ENCODE peak calls at places on chromosomes 5 and 9, in four cellular contexts. N is transverse colon, M is HCT116, G is stomach. V is an unnamed sample.

GRCh38 chr9:114906922-114907571 is 23.3 kb downstream of the TNFSF8 start:
- DNase-seq in N (no peak), G (no peak), M (peak), V (no peak)

GRCh38 chr5:112689510-112689909 is 48.2 kb upstream of the APC start:
- DNase-seq in N (no peak), M (no peak), G (no peak), V (no peak)

GRCh38 chr5:55969956-55970355 is 24.8 kb downstream of the IL6ST start:
- DNase-seq in M (no peak), N (no peak), G (no peak), V (no peak)

GRCh38 chr9:101029300-101030021 is 934 bp downstream of the PLPPR1 start:
- DNase-seq in M (no peak), N (no peak), G (no peak), V (no peak)

GRCh38 chr9:130601100-130601499 is 21.7 kb downstream of the FUBP3 start:
- DNase-seq in N (no peak), G (no peak), M (no peak), V (no peak)

GRCh38 chr9:91089405-91090131 is 272.1 kb downstream of the AUH start:
- DNase-seq in N (peak), M (no peak), G (peak), V (no peak)

GRCh38 chr5:33231935-33232334 is 208.8 kb upstream of the TARS1 start:
- DNase-seq in N (no peak), G (no peak), M (no peak), V (no peak)

GRCh38 chr9:17587113-17587512 is 8.2 kb downstream of the SH3GL2 start:
- DNase-seq in N (no peak), M (no peak), G (no peak), V (no peak)

GRCh38 chr5:124889522-124889828 is 143.0 kb upstream of the ZNF608 start:
- DNase-seq in N (no peak), G (no peak), M (no peak), V (no peak)

GRCh38 chr9:75152416-75152815 is 64.1 kb downstream of the OSTF1 start:
- DNase-seq in G (no peak), M (no peak), N (no peak), V (no peak)

GRCh38 chr9:94891183-94891582 is 164.7 kb downstream of the AOPEP start:
- DNase-seq in M (no peak), G (no peak), N (no peak), V (no peak)

GRCh38 chr9:5352637-5353248 is 13.1 kb upstream of the RLN1 start:
- DNase-seq in M (no peak), G (no peak), N (no peak), V (no peak)

GRCh38 chr5:120326651-120327050 is 137.4 kb upstream of the PRR16 start:
- DNase-seq in N (no peak), M (no peak), G (no peak), V (no peak)

GRCh38 chr5:38193015-38193581 is 65.3 kb upstream of the EGFLAM start:
- DNase-seq in N (peak), M (peak), G (peak), V (peak)

GRCh38 chr5:165055476-165055875 is 1550.1 kb downstream of the MAT2B start:
- DNase-seq in M (no peak), G (no peak), N (no peak), V (no peak)

DNA sequence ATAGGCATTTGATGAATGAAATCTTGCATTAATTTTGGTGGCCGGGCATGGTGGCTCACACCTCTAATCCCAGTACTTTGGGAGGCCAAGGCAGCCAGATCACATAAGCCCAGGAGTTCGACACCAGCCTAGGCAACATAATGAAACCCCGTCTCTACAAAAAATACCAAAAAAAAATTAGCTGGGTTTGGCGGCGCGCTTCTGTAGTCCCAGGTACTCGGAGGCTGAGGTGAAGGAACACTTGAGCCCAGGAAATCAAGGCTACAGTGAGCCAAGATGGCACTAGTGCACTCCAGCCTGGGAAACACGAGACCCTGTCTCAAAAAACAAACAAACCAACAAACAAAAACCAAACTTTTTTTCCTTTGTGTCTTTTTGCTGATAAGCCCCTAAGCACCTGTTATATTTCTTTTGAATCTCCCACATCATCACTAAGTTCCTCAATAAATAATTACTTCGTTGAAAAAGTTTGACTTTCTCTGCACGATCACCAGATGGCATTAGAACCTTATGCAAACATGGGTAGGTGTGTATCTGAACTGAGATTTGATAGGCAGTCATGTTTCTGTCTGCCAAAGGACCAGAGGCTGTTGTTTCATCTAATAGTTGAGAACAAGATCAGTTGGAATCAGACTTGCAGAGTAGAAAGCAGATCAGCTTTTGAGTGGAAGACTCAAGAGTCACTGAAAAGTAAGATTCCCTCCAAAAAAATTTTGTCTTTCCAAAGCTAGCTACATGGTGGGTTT is 5.5 kb upstream of the MATR3 start:
- DNase-seq in N (no peak), G (no peak), M (no peak), V (no peak)
- TF ChIP-seq POLR2AphosphoS5 in N (no peak), G (no peak), M (no peak), V (no peak)

GRCh38 chr5:177501874-177502678 is 4.7 kb upstream of the PDLIM7 start:
- DNase-seq in N (no peak), M (no peak), G (no peak), V (no peak)
- TF ChIP-seq POLR2AphosphoS5 in N (no peak), M (no peak), G (no peak), V (no peak)

GRCh38 chr9:21295992-21296391 is 9.1 kb downstream of the IFNA5 start:
- DNase-seq in N (no peak), M (no peak), G (no peak), V (no peak)

GRCh38 chr9:21294904-21295538 is 10.1 kb downstream of the IFNA5 start:
- DNase-seq in G (no peak), N (no peak), M (no peak), V (no peak)

GRCh38 chr9:21294325-21294724 is 10.8 kb downstream of the IFNA5 start:
- DNase-seq in G (no peak), M (peak), N (no peak), V (no peak)
- TF ChIP-seq POLR2AphosphoS5 in G (no peak), M (peak), N (no peak), V (no peak)

DNA sequence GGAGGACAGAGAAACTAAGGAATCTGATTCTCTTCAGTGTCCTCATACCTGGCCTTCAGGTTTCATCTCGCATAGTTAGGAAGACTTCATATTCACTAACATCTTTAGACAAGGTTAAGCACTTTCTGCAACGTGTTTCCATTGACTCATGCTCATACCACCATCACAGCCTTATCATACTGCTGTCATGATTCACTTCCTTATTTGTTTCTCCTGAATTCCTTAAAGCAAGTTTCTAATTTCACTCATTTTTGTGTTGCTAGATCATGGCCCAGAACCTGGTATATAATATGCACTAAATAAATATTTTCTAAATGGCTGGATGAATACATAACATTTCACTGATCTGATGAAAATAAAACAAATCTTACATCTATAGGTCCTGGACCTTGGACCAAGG is 472.9 kb downstream of the PRELID2 start:
- DNase-seq in N (no peak), G (no peak), M (no peak), V (no peak)
- TF ChIP-seq POLR2AphosphoS5 in N (no peak), G (no peak), M (no peak), V (no peak)

GRCh38 chr5:154603978-154604679 is 126.1 kb upstream of the HAND1 start:
- DNase-seq in M (no peak), N (peak), G (no peak), V (no peak)
- TF ChIP-seq POLR2AphosphoS5 in M (no peak), N (no peak), G (no peak), V (no peak)

GRCh38 chr9:111298831-111299603 is 31.0 kb downstream of the OR2K2 start:
- DNase-seq in N (peak), G (no peak), M (peak), V (no peak)
- TF ChIP-seq POLR2AphosphoS5 in N (peak), G (no peak), M (no peak), V (no peak)

V was measured in GM12892.